ENCODE peak calls at places on chromosomes 7 and 10, in six cellular contexts. One of them, this sample, is unnamed.
A peak's percentile ranks its signal among the peaks of the same experiment; 100 is the strongest.

GRCh38 chr10:21385996-21386620 is 139.4 kb downstream of the SKIDA1 start:
- DNase-seq in NCI-H69: no peak
- DNase-seq in anterior cingulate cortex: no peak
- DNase-seq in OCI-LY7: no peak
- DNase-seq in Right ventricle myocardium inferior: no peak
- DNase-seq in skeletal muscle cell: no peak
- DNase-seq in this sample: no peak

GRCh38 chr10:60182691-60183090 is 207.0 kb downstream of the ANK3 start:
- DNase-seq in anterior cingulate cortex: no peak
- DNase-seq in OCI-LY7: no peak
- DNase-seq in NCI-H69: no peak
- DNase-seq in skeletal muscle cell: no peak
- DNase-seq in Right ventricle myocardium inferior: no peak
- DNase-seq in this sample: no peak

GRCh38 chr7:132178393-132178765 is 397.9 kb downstream of the PLXNA4 start:
- DNase-seq in skeletal muscle cell: no peak
- DNase-seq in Right ventricle myocardium inferior: no peak
- DNase-seq in NCI-H69: no peak
- DNase-seq in anterior cingulate cortex: no peak
- DNase-seq in OCI-LY7: no peak
- DNase-seq in this sample: no peak

GRCh38 chr7:140230862-140231778 is 54.3 kb upstream of the KDM7A start:
- DNase-seq in OCI-LY7: no peak
- DNase-seq in anterior cingulate cortex: peak; percentile 34
- DNase-seq in skeletal muscle cell: no peak
- DNase-seq in NCI-H69: peak; percentile 88
- DNase-seq in Right ventricle myocardium inferior: peak; percentile 77
- DNase-seq in this sample: peak; percentile 53

GRCh38 chr10:44402465-44403205 is 17.7 kb upstream of the CXCL12 start:
- DNase-seq in Right ventricle myocardium inferior: no peak
- DNase-seq in OCI-LY7: no peak
- DNase-seq in skeletal muscle cell: no peak
- DNase-seq in anterior cingulate cortex: no peak
- DNase-seq in NCI-H69: no peak
- DNase-seq in this sample: no peak

GRCh38 chr10:14476641-14477407 is 146.1 kb upstream of the FRMD4A start:
- DNase-seq in Right ventricle myocardium inferior: no peak
- DNase-seq in skeletal muscle cell: no peak
- DNase-seq in anterior cingulate cortex: no peak
- DNase-seq in OCI-LY7: no peak
- DNase-seq in NCI-H69: no peak
- DNase-seq in this sample: no peak

GRCh38 chr10:24465899-24466615 is 257.1 kb downstream of the KIAA1217 start:
- DNase-seq in NCI-H69: no peak
- DNase-seq in OCI-LY7: no peak
- DNase-seq in anterior cingulate cortex: no peak
- DNase-seq in Right ventricle myocardium inferior: no peak
- DNase-seq in skeletal muscle cell: peak; percentile 76
- DNase-seq in this sample: no peak

GRCh38 chr7:46396501-46396900 is 475.4 kb upstream of the IGFBP3 start:
- DNase-seq in Right ventricle myocardium inferior: no peak
- DNase-seq in anterior cingulate cortex: no peak
- DNase-seq in skeletal muscle cell: no peak
- DNase-seq in OCI-LY7: no peak
- DNase-seq in NCI-H69: no peak
- DNase-seq in this sample: no peak

GRCh38 chr7:69166979-69167516 is 431.2 kb upstream of the AUTS2 start:
- DNase-seq in Right ventricle myocardium inferior: no peak
- DNase-seq in OCI-LY7: no peak
- DNase-seq in skeletal muscle cell: no peak
- DNase-seq in anterior cingulate cortex: no peak
- DNase-seq in NCI-H69: peak; percentile 99
- DNase-seq in this sample: no peak

GRCh38 chr10:34124522-34125035 is 690.5 kb downstream of the PARD3 start:
- DNase-seq in anterior cingulate cortex: no peak
- DNase-seq in OCI-LY7: no peak
- DNase-seq in NCI-H69: peak; percentile 10
- DNase-seq in skeletal muscle cell: peak; percentile 23
- DNase-seq in Right ventricle myocardium inferior: no peak
- DNase-seq in this sample: no peak

GRCh38 chr7:91235211-91235832 is 28.9 kb upstream of the FZD1 start:
- DNase-seq in OCI-LY7: no peak
- DNase-seq in NCI-H69: no peak
- DNase-seq in anterior cingulate cortex: no peak
- DNase-seq in skeletal muscle cell: no peak
- DNase-seq in Right ventricle myocardium inferior: no peak
- DNase-seq in this sample: no peak

GRCh38 chr10:71230656-71231025 is 18.3 kb downstream of the UNC5B start:
- DNase-seq in skeletal muscle cell: no peak
- DNase-seq in OCI-LY7: no peak
- DNase-seq in Right ventricle myocardium inferior: no peak
- DNase-seq in NCI-H69: peak; percentile 28
- DNase-seq in anterior cingulate cortex: no peak
- DNase-seq in this sample: no peak

GRCh38 chr7:134315679-134316538 is 821 bp downstream of the SLC35B4 start:
- DNase-seq in anterior cingulate cortex: no peak
- DNase-seq in skeletal muscle cell: no peak
- DNase-seq in OCI-LY7: peak; percentile 23
- DNase-seq in Right ventricle myocardium inferior: no peak
- DNase-seq in NCI-H69: no peak
- DNase-seq in this sample: no peak

GRCh38 chr7:103524042-103524907 is 78.3 kb upstream of the SLC26A5 start:
- DNase-seq in OCI-LY7: peak; percentile 9
- DNase-seq in skeletal muscle cell: peak; percentile 4
- DNase-seq in Right ventricle myocardium inferior: no peak
- DNase-seq in anterior cingulate cortex: peak; percentile 22
- DNase-seq in NCI-H69: peak; percentile 54
- DNase-seq in this sample: no peak

GRCh38 chr10:73907841-73908517 is 3.0 kb upstream of the PLAU start:
- DNase-seq in Right ventricle myocardium inferior: peak; percentile 68
- DNase-seq in NCI-H69: peak; percentile 3
- DNase-seq in anterior cingulate cortex: no peak
- DNase-seq in skeletal muscle cell: peak; percentile 80
- DNase-seq in OCI-LY7: no peak
- DNase-seq in this sample: no peak

GRCh38 chr7:157818701-157819516 is 482.1 kb downstream of the DNAJB6 start:
- DNase-seq in skeletal muscle cell: no peak
- DNase-seq in anterior cingulate cortex: no peak
- DNase-seq in NCI-H69: peak; percentile 51
- DNase-seq in OCI-LY7: no peak
- DNase-seq in Right ventricle myocardium inferior: no peak
- DNase-seq in this sample: no peak

GRCh38 chr10:24242562-24242961 is 33.6 kb downstream of the KIAA1217 start:
- DNase-seq in anterior cingulate cortex: no peak
- DNase-seq in Right ventricle myocardium inferior: no peak
- DNase-seq in NCI-H69: no peak
- DNase-seq in skeletal muscle cell: no peak
- DNase-seq in OCI-LY7: no peak
- DNase-seq in this sample: no peak

GRCh38 chr7:27424231-27424630 is 181.6 kb downstream of the EVX1 start:
- DNase-seq in OCI-LY7: no peak
- DNase-seq in skeletal muscle cell: no peak
- DNase-seq in Right ventricle myocardium inferior: no peak
- DNase-seq in NCI-H69: peak; percentile 18
- DNase-seq in anterior cingulate cortex: no peak
- DNase-seq in this sample: no peak

GRCh38 chr10:100829103-100829870 is 83.5 kb upstream of the SLF2 start:
- DNase-seq in skeletal muscle cell: no peak
- DNase-seq in anterior cingulate cortex: no peak
- DNase-seq in Right ventricle myocardium inferior: no peak
- DNase-seq in NCI-H69: peak; percentile 5
- DNase-seq in OCI-LY7: peak; percentile 8
- DNase-seq in this sample: no peak

GRCh38 chr10:559767-560047 is 129.8 kb downstream of the DIP2C start:
- DNase-seq in skeletal muscle cell: no peak
- DNase-seq in OCI-LY7: no peak
- DNase-seq in anterior cingulate cortex: no peak
- DNase-seq in NCI-H69: no peak
- DNase-seq in Right ventricle myocardium inferior: no peak
- DNase-seq in this sample: no peak

GRCh38 chr10:35552622-35553342 is 52.4 kb upstream of the GJD4 start:
- DNase-seq in anterior cingulate cortex: no peak
- DNase-seq in OCI-LY7: no peak
- DNase-seq in skeletal muscle cell: no peak
- DNase-seq in Right ventricle myocardium inferior: no peak
- DNase-seq in NCI-H69: no peak
- DNase-seq in this sample: no peak

GRCh38 chr10:31808258-31809218 is 120.1 kb downstream of the ARHGAP12 start:
- DNase-seq in skeletal muscle cell: peak; percentile 28
- DNase-seq in NCI-H69: peak; percentile 14
- DNase-seq in anterior cingulate cortex: peak; percentile 14
- DNase-seq in Right ventricle myocardium inferior: no peak
- DNase-seq in OCI-LY7: peak; percentile 59
- DNase-seq in this sample: no peak

GRCh38 chr7:128738570-128739047 is 550 bp upstream of the CALU start:
- DNase-seq in NCI-H69: no peak
- DNase-seq in Right ventricle myocardium inferior: no peak
- DNase-seq in skeletal muscle cell: no peak
- DNase-seq in OCI-LY7: peak; percentile 3
- DNase-seq in anterior cingulate cortex: no peak
- DNase-seq in this sample: no peak

GRCh38 chr7:46559194-46559576 is 638.1 kb upstream of the IGFBP3 start:
- DNase-seq in Right ventricle myocardium inferior: no peak
- DNase-seq in NCI-H69: no peak
- DNase-seq in skeletal muscle cell: peak; percentile 86
- DNase-seq in OCI-LY7: no peak
- DNase-seq in anterior cingulate cortex: no peak
- DNase-seq in this sample: no peak

GRCh38 chr10:115355162-115355760 is 262.1 kb downstream of the ATRNL1 start:
- DNase-seq in NCI-H69: peak; percentile 66
- DNase-seq in OCI-LY7: peak; percentile 65
- DNase-seq in anterior cingulate cortex: no peak
- DNase-seq in skeletal muscle cell: peak; percentile 25
- DNase-seq in Right ventricle myocardium inferior: no peak
- DNase-seq in this sample: no peak

This sample was measured in activated gamma-delta T cell treated with Interleukin-2 at 50 U/mL for 16 hours.